ENCODE peak calls at places on chromosomes 7 and 10, in nine cellular contexts. L is activated T-cell treated with anti-CD3 and anti-CD28 coated beads, Interleukin-2, amount 50 U/mL, for 48 hours; R is NCI-H1105 treated with DMSO at 0.1 percent for 48 hours; V is activated T-helper 1 cell treated with Interleukin-2 at 50 U/mL for 16 hours; B is amniotic stem cell; E is GM23248; H is T-cell; D is lower lobe of right lung; J is CD4-positive, alpha-beta T cell. M is an unnamed sample.

GRCh38 chr7:93407239-93407638 is 167.3 kb downstream of the CALCR start:
- DNase-seq in L (no peak), R (no peak), V (no peak), B (no peak), E (no peak), H (no peak), D (no peak), J (no peak), M (no peak)

GRCh38 chr10:95485445-95485844 is 75.7 kb downstream of the SORBS1 start:
- DNase-seq in L (no peak), R (no peak), V (no peak), B (no peak), E (peak; percentile 39), H (no peak), D (no peak), J (no peak), M (no peak)

GRCh38 chr10:4529266-4529665 is 296.7 kb upstream of the AKR1E2 start:
- DNase-seq in L (no peak), R (no peak), V (no peak), B (no peak), E (no peak), H (no peak), D (no peak), J (no peak), M (no peak)

GRCh38 chr7:117759950-117760640 is 113.1 kb downstream of the CTTNBP2 start:
- DNase-seq in L (no peak), R (no peak), V (no peak), B (no peak), E (peak; percentile 23), H (no peak), D (no peak), J (no peak), M (peak; percentile 87)

GRCh38 chr10:69876931-69877330 is 75.2 kb downstream of the COL13A1 start:
- DNase-seq in L (no peak), R (no peak), V (no peak), B (no peak), E (no peak), H (no peak), D (no peak), J (no peak), M (no peak)

GRCh38 chr7:150503155-150503554 is 11.5 kb upstream of the GIMAP7 start:
- DNase-seq in L (no peak), R (no peak), V (no peak), B (no peak), E (no peak), H (no peak), D (no peak), J (no peak), M (no peak)

GRCh38 chr7:134931487-134931886 is 54.8 kb upstream of the AGBL3 start:
- DNase-seq in L (no peak), R (no peak), V (no peak), B (no peak), E (peak; percentile 54), H (no peak), D (no peak), J (no peak), M (peak; percentile 79)

GRCh38 chr7:1481300-1481699 is 22.0 kb upstream of the MICALL2 start:
- DNase-seq in L (no peak), R (no peak), V (no peak), B (no peak), E (no peak), H (no peak), D (no peak), J (no peak), M (no peak)

GRCh38 chr10:69449841-69450240 is 1.4 kb upstream of the TSPAN15 start:
- DNase-seq in L (peak; percentile 58), R (peak; percentile 6), V (no peak), B (no peak), E (peak; percentile 50), H (peak; percentile 39), D (peak; percentile 61), J (peak; percentile 19), M (peak; percentile 16)

GRCh38 chr7:102318482-102318971 is 31.9 kb downstream of the SH2B2 start:
- DNase-seq in L (no peak), R (peak; percentile 7), V (no peak), B (no peak), E (peak; percentile 18), H (no peak), D (no peak), J (no peak), M (peak; percentile 2)

GRCh38 chr7:105797652-105798051 is 78.7 kb downstream of the ATXN7L1 start:
- DNase-seq in L (no peak), R (no peak), V (no peak), B (no peak), E (no peak), H (no peak), D (no peak), J (no peak), M (no peak)

GRCh38 chr10:52488606-52489485 is 174.8 kb downstream of the DKK1 start:
- DNase-seq in L (no peak), R (no peak), V (no peak), B (peak; percentile 36), E (peak; percentile 67), H (no peak), D (no peak), J (no peak), M (peak; percentile 83)

GRCh38 chr10:58372630-58373445 is 12.4 kb upstream of the TFAM start:
- DNase-seq in L (no peak), R (no peak), V (no peak), B (no peak), E (no peak), H (no peak), D (no peak), J (no peak), M (no peak)